ENCODE peak calls at places on chromosomes 1 and 21, in seven cellular contexts. Y is stomach, C is K562, J is upper lobe of left lung, V is ovary, K is HepG2, A is sigmoid colon. L is an unnamed sample.

GRCh38 chr1:8230284-8230605 is 87.7 kb upstream of the SLC45A1 start:
- DNase-seq in Y (no peak), C (no peak), A (no peak), V (no peak), K (peak; percentile 63), J (no peak), L (no peak)

GRCh38 chr1:179372160-179372559 is 6.4 kb downstream of the AXDND1 start:
- DNase-seq in V (no peak), K (no peak), Y (no peak), A (no peak), C (no peak), J (no peak), L (no peak)

GRCh38 chr1:183244466-183244865 is 58.4 kb downstream of the LAMC2 start:
- DNase-seq in C (no peak), J (peak; percentile 64), K (no peak), Y (peak; percentile 28), V (peak; percentile 87), A (peak; percentile 95), L (no peak)

GRCh38 chr1:19645544-19646252 is 1.6 kb downstream of the NBL1 start:
- DNase-seq in J (no peak), C (no peak), Y (no peak), A (no peak), K (no peak), V (peak; percentile 68), L (no peak)

GRCh38 chr1:32335619-32335950 is 448 bp downstream of the MARCKSL1 start:
- DNase-seq in Y (no peak), A (no peak), K (no peak), J (no peak), V (no peak), C (peak; percentile 56), L (no peak)

GRCh38 chr1:245764040-245764439 is 609.3 kb downstream of the KIF26B start:
- DNase-seq in C (no peak), J (no peak), A (no peak), K (no peak), Y (no peak), V (no peak), L (no peak)

GRCh38 chr1:165451696-165452095 is 6.8 kb upstream of the RXRG start:
- DNase-seq in C (no peak), Y (no peak), K (no peak), J (no peak), V (no peak), A (no peak), L (no peak)

GRCh38 chr1:59215766-59216291 is 81.1 kb upstream of the FGGY start:
- DNase-seq in J (no peak), C (no peak), V (no peak), Y (no peak), K (no peak), A (no peak), L (peak; percentile 1)

GRCh38 chr1:160519542-160520435 is 3.3 kb downstream of the SLAMF6 start:
- DNase-seq in C (peak; percentile 16), Y (no peak), V (no peak), K (no peak), J (no peak), A (no peak), L (no peak)

GRCh38 chr1:107883562-107883961 is 81.4 kb downstream of the VAV3 start:
- DNase-seq in J (peak; percentile 40), Y (peak; percentile 48), A (no peak), K (no peak), V (no peak), C (no peak), L (no peak)

GRCh38 chr1:55140546-55140983 is 74.6 kb downstream of the USP24 start:
- DNase-seq in J (peak; percentile 72), K (peak; percentile 65), V (peak; percentile 82), C (peak; percentile 79), A (peak; percentile 87), Y (peak; percentile 56), L (peak; percentile 54)

GRCh38 chr1:230867903-230868735 is at the start of gene C1orf198:
- DNase-seq in K (peak; percentile 32), V (peak; percentile 70), J (peak; percentile 77), A (peak; percentile 82), C (peak; percentile 92), Y (peak; percentile 78), L (no peak)

GRCh38 chr1:220655961-220656720 is 34.0 kb upstream of the C1orf115 start:
- DNase-seq in V (no peak), A (no peak), J (no peak), Y (no peak), K (no peak), C (no peak), L (no peak)

GRCh38 chr1:100265562-100265930 is 470 bp upstream of the RTCA start:
- DNase-seq in K (peak; percentile 23), Y (no peak), V (peak; percentile 33), A (no peak), C (peak; percentile 35), J (no peak), L (peak; percentile 6)

GRCh38 chr1:114075546-114076249 is 78.0 kb downstream of the SYT6 start:
- DNase-seq in J (no peak), K (no peak), C (no peak), A (no peak), Y (no peak), V (no peak), L (no peak)

GRCh38 chr1:2255047-2255419 is 26.9 kb downstream of the SKI start:
- DNase-seq in J (no peak), A (no peak), Y (no peak), V (no peak), K (no peak), C (no peak), L (no peak)

GRCh38 chr1:209040351-209040750 is 543.2 kb upstream of the CAMK1G start:
- DNase-seq in Y (no peak), K (no peak), A (no peak), V (no peak), C (no peak), J (no peak), L (no peak)

GRCh38 chr1:12232221-12232620 is 2.4 kb downstream of the VPS13D start:
- DNase-seq in K (no peak), V (no peak), J (no peak), Y (peak; percentile 37), C (no peak), A (no peak), L (peak; percentile 41)

GRCh38 chr1:112618114-112618720 is 724 bp downstream of the ST7L start:
- DNase-seq in C (peak; percentile 29), J (no peak), K (no peak), Y (no peak), A (no peak), V (no peak), L (no peak)

GRCh38 chr1:208924011-208924410 is 659.5 kb upstream of the CAMK1G start:
- DNase-seq in J (no peak), Y (no peak), K (no peak), C (no peak), V (no peak), A (no peak), L (no peak)

GRCh38 chr21:46298083-46298412 is 11.9 kb downstream of the YBEY start:
- DNase-seq in C (no peak), K (no peak), J (no peak), V (no peak), A (no peak), Y (no peak), L (no peak)

GRCh38 chr21:46297311-46298082 is 11.4 kb downstream of the YBEY start:
- DNase-seq in K (no peak), C (no peak), Y (no peak), A (no peak), J (no peak), V (no peak), L (no peak)

GRCh38 chr21:46295177-46295711 is 9.1 kb downstream of the YBEY start:
- DNase-seq in A (no peak), K (peak; percentile 39), V (no peak), C (no peak), J (no peak), Y (no peak), L (no peak)

GRCh38 chr21:46294647-46295176 is 8.6 kb downstream of the YBEY start:
- DNase-seq in K (no peak), J (no peak), V (no peak), C (peak; percentile 80), Y (no peak), A (no peak), L (no peak)

DNA sequence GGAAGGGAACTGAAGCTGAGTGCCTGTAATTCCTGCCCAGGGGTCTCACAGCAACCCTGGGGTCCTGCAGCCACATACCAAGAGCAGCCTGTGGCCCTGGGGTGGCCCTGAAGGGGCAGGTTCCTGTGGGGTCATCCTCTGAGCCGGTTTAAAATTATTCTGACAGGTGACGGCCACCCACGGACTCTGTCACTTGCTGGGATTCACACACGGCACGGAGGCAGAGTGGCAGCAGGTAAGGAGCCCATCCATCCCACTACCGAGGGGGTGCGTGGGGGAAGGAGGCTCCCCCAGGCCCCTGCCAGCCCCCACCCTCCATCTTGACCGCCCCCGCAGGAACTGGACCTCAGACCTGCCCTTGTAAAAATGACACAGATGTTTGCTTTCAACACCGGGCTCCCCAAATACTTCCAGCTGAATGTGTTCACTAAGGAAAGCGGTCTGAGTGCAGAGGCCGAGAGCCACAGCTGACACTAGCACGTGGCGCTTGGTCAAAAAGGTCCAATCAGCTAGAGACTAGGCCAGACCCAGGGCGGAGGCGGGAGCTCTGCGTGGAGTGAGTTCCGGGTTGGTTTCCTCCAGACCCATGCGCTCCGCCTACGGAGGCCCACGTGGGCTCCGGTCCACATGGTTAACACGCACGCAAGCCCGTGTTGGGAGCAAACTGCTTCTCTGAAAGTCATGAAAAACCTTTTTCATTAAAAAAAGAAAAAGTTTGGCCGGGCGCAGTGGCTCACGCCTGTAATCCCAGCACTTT is 10.0 kb downstream of the YBEY start:
- DNase-seq in V (peak; percentile 77), A (peak; percentile 95), J (peak; percentile 52), Y (peak; percentile 55), K (peak; percentile 91), C (peak; percentile 72), L (no peak)
- TF ChIP-seq POLR2A in V (no peak), A (no peak), J (no peak), Y (no peak), K (peak; percentile 50), C (no peak), L (no peak)

DNA sequence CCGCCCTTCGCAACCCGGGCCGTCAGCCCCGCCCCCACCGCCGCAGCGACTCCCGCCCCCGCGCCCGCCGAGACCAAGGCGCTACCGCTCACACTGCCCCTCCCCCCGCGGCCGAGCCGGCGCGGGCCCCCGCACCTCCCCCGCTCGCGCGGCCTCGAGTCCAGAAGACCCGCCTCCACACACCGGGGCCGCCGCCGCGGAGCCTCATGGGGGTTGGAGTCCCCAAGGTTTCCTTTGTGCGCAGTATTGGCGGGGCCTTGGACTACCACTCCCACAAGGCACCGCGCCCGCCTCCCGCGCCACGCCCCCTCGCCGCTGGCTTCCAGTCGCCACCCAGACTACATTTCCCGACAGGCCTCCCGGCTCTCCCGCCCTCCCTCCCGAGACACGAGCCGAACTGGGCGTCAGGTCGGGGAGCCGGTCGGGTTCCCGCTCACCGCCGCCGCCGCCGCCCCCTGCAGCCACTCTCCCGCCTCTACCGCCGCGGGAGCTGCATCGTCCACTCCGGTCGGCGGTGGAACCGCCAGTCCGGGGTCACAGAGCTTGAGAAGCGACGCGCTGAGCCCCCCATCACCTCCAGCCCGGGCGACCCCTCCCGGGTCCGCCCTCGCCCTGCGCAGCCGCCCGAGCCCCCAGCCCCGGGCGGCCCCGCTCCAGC is at the start of gene PHF13:
- DNase-seq in J (peak; percentile 100), Y (peak; percentile 100), V (peak; percentile 100), A (peak; percentile 100), K (peak; percentile 97), C (peak; percentile 99), L (peak; percentile 97)
- TF ChIP-seq POLR2A in J (no peak), Y (no peak), V (peak; percentile 77), A (peak; percentile 78), K (peak; percentile 33), C (peak; percentile 78), L (no peak)

GRCh38 chr1:111204211-111204883 is 3.9 kb upstream of the DENND2D start:
- DNase-seq in C (no peak), Y (peak; percentile 83), J (peak; percentile 79), V (no peak), A (no peak), K (no peak), L (peak; percentile 31)
- TF ChIP-seq POLR2A in C (no peak), Y (no peak), J (no peak), V (no peak), A (no peak), K (no peak), L (no peak)

GRCh38 chr1:169794530-169795416 is at the start of gene METTL18:
- DNase-seq in Y (peak; percentile 88), V (peak; percentile 85), A (peak; percentile 94), J (peak; percentile 93), K (peak; percentile 90), C (peak; percentile 95), L (peak; percentile 96)
- TF ChIP-seq POLR2A in Y (no peak), V (peak; percentile 41), A (no peak), J (no peak), K (peak; percentile 64), C (peak; percentile 93), L (no peak)

L was measured in HCT116.